ENCODE peak calls at places on chromosomes 2 and 18, in seven cellular contexts. C is sciatic nerve; R is lower lobe of right lung; K is HTR-8/SVneo; A is RCC 7860; H is tibial nerve; E is effector memory CD8-positive, alpha-beta T cell. T is an unnamed sample.

GRCh38 chr2:51981813-51982212 is 949.9 kb upstream of the NRXN1 start:
- DNase-seq in C (no peak), R (no peak), K (no peak), A (no peak), H (no peak), E (no peak), T (no peak)

GRCh38 chr18:3836483-3836882 is 386.5 kb downstream of the TGIF1 start:
- DNase-seq in C (no peak), R (no peak), K (no peak), A (no peak), H (no peak), E (no peak), T (no peak)

GRCh38 chr18:7221424-7222155 is 9.3 kb upstream of the LRRC30 start:
- DNase-seq in C (no peak), R (no peak), K (peak; percentile 68), A (peak; percentile 44), H (no peak), E (no peak), T (peak; percentile 23)

GRCh38 chr2:3443685-3444084 is 64.2 kb downstream of the TRAPPC12 start:
- DNase-seq in C (no peak), R (no peak), K (no peak), A (no peak), H (no peak), E (no peak), T (no peak)

GRCh38 chr2:149653831-149654445 is 66.4 kb upstream of the MMADHC start:
- DNase-seq in C (no peak), R (no peak), K (no peak), A (no peak), H (no peak), E (no peak), T (no peak)

GRCh38 chr2:218396688-218397501 is 2.8 kb upstream of the CTDSP1 start:
- DNase-seq in C (peak; percentile 87), R (peak; percentile 91), K (peak; percentile 41), A (peak; percentile 63), H (peak; percentile 68), E (peak; percentile 75), T (peak; percentile 68)

GRCh38 chr2:219689676-219690628 is 62.5 kb downstream of the SLC4A3 start:
- DNase-seq in C (no peak), R (no peak), K (peak; percentile 60), A (peak; percentile 53), H (no peak), E (peak; percentile 9), T (no peak)

GRCh38 chr18:58863539-58864145 is 1.0 kb upstream of the ZNF532 start:
- DNase-seq in C (peak; percentile 77), R (peak; percentile 71), K (peak; percentile 19), A (no peak), H (no peak), E (peak; percentile 19), T (peak; percentile 64)

GRCh38 chr2:181357979-181358378 is 99.2 kb upstream of the ITGA4 start:
- DNase-seq in C (no peak), R (no peak), K (no peak), A (no peak), H (no peak), E (no peak), T (no peak)

GRCh38 chr2:26847663-26848335 is at the start of gene DPYSL5:
- DNase-seq in C (no peak), R (no peak), K (no peak), A (no peak), H (no peak), E (no peak), T (no peak)

GRCh38 chr2:212346865-212347264 is 191.7 kb downstream of the ERBB4 start:
- DNase-seq in C (no peak), R (no peak), K (no peak), A (no peak), H (no peak), E (no peak), T (no peak)

GRCh38 chr2:172098650-172099471 is 3.8 kb downstream of the DLX2 start:
- DNase-seq in C (peak; percentile 65), R (no peak), K (peak; percentile 73), A (peak; percentile 97), H (no peak), E (no peak), T (no peak)

GRCh38 chr18:55779711-55780590 is 192.0 kb upstream of the TCF4 start:
- DNase-seq in C (peak; percentile 63), R (peak; percentile 49), K (no peak), A (no peak), H (peak; percentile 21), E (no peak), T (no peak)

GRCh38 chr2:102237176-102237575 is 50.4 kb downstream of the IL1RL2 start:
- DNase-seq in C (no peak), R (no peak), K (no peak), A (no peak), H (no peak), E (no peak), T (no peak)

GRCh38 chr2:144127693-144128092 is 392.2 kb downstream of the ZEB2 start:
- DNase-seq in C (no peak), R (no peak), K (no peak), A (no peak), H (no peak), E (no peak), T (no peak)

GRCh38 chr2:10813085-10813748 is 632 bp upstream of the PDIA6 start:
- DNase-seq in C (no peak), R (no peak), K (no peak), A (no peak), H (no peak), E (peak; percentile 21), T (peak; percentile 18)

GRCh38 chr2:177573120-177573519 is 180.5 kb downstream of the AGPS start:
- DNase-seq in C (no peak), R (no peak), K (no peak), A (peak; percentile 49), H (no peak), E (no peak), T (no peak)

GRCh38 chr2:107384426-107384825 is 442.3 kb upstream of the RGPD4 start:
- DNase-seq in C (no peak), R (no peak), K (no peak), A (no peak), H (no peak), E (no peak), T (no peak)

GRCh38 chr2:73268831-73269685 is 15.2 kb downstream of the FBXO41 start:
- DNase-seq in C (no peak), R (no peak), K (no peak), A (no peak), H (no peak), E (peak; percentile 57), T (peak; percentile 88)

GRCh38 chr2:160339291-160339690 is 139.2 kb upstream of the ITGB6 start:
- DNase-seq in C (no peak), R (no peak), K (no peak), A (no peak), H (no peak), E (no peak), T (no peak)

GRCh38 chr18:54983041-54983686 is 23.9 kb upstream of the CCDC68 start:
- DNase-seq in C (no peak), R (no peak), K (peak; percentile 27), A (peak; percentile 58), H (no peak), E (no peak), T (peak; percentile 18)

GRCh38 chr2:15624903-15625302 is 33.2 kb downstream of the DDX1 start:
- DNase-seq in C (no peak), R (no peak), K (no peak), A (no peak), H (no peak), E (no peak), T (no peak)

GRCh38 chr2:37652199-37652640 is 19.2 kb downstream of the CDC42EP3 start:
- DNase-seq in C (no peak), R (peak; percentile 24), K (peak; percentile 73), A (peak; percentile 98), H (no peak), E (no peak), T (no peak)

GRCh38 chr2:138247302-138247701 is 254.3 kb upstream of the SPOPL start:
- DNase-seq in C (no peak), R (no peak), K (no peak), A (no peak), H (no peak), E (no peak), T (no peak)

GRCh38 chr2:160429248-160430000 is 64.2 kb downstream of the RBMS1 start:
- DNase-seq in C (no peak), R (no peak), K (no peak), A (peak; percentile 30), H (no peak), E (no peak), T (peak; percentile 56)

GRCh38 chr18:5986257-5986909 is 91.1 kb upstream of the TMEM200C start:
- DNase-seq in C (no peak), R (no peak), K (no peak), A (no peak), H (no peak), E (no peak), T (no peak)

T was measured in T47D.